ENCODE peak calls at places on chromosomes 3 and 15, in five cellular contexts. K, J, Y, L and P are unnamed samples.

GRCh38 chr15:81789403-81789802 is 256.4 kb downstream of the MEX3B start:
- DNase-seq in L (no peak), K (no peak), J (no peak), Y (no peak), P (peak)

GRCh38 chr3:116226245-116226644 is 219.0 kb downstream of the LSAMP start:
- DNase-seq in J (no peak), Y (no peak), L (no peak), K (no peak), P (no peak)

GRCh38 chr3:10173926-10174435 is 9.3 kb downstream of the IRAK2 start:
- DNase-seq in L (peak), Y (peak), J (no peak), K (no peak), P (no peak)

GRCh38 chr3:177357352-177358084 is 160.2 kb upstream of the TBL1XR1 start:
- DNase-seq in L (no peak), Y (peak), K (no peak), J (no peak), P (no peak)

GRCh38 chr3:83453010-83453409 is 1505.8 kb upstream of the CADM2 start:
- DNase-seq in Y (no peak), K (no peak), J (no peak), L (no peak), P (no peak)

GRCh38 chr3:11820540-11821041 is 26.1 kb downstream of the TAMM41 start:
- DNase-seq in K (peak), J (no peak), Y (no peak), L (no peak), P (no peak)

GRCh38 chr3:151439652-151440125 is 21.2 kb downstream of the IGSF10 start:
- DNase-seq in J (peak), L (no peak), K (peak), Y (peak), P (no peak)

GRCh38 chr3:39125837-39126500 is 18.5 kb downstream of the TTC21A start:
- DNase-seq in L (no peak), Y (peak), K (no peak), J (no peak), P (no peak)

GRCh38 chr15:67097893-67098740 is 32.7 kb downstream of the SMAD3 start:
- DNase-seq in Y (peak), J (peak), L (no peak), K (no peak), P (no peak)

GRCh38 chr3:179732661-179733348 is 80.0 kb downstream of the USP13 start:
- DNase-seq in J (no peak), Y (no peak), K (no peak), L (peak), P (no peak)

GRCh38 chr3:129783470-129783869 is 110.0 kb downstream of the TMCC1 start:
- DNase-seq in K (no peak), J (no peak), L (no peak), Y (no peak), P (no peak)

GRCh38 chr3:24490151-24490550 is 4.5 kb downstream of the THRB start:
- DNase-seq in Y (no peak), J (no peak), K (no peak), L (no peak), P (no peak)

GRCh38 chr3:58366699-58367098 is 34.0 kb downstream of the PXK start:
- DNase-seq in L (no peak), K (no peak), Y (peak), J (no peak), P (no peak)

GRCh38 chr15:57251941-57252340 is 124.4 kb upstream of the CGNL1 start:
- DNase-seq in L (no peak), K (no peak), Y (peak), J (no peak), P (no peak)

GRCh38 chr3:12371525-12372140 is 82.8 kb downstream of the PPARG start:
- DNase-seq in J (no peak), L (no peak), K (no peak), Y (peak), P (no peak)

GRCh38 chr3:62873672-62874397 is 1.4 kb downstream of the CADPS start:
- DNase-seq in Y (no peak), L (no peak), J (peak), K (peak), P (no peak)

GRCh38 chr3:56796202-56796601 is 5.5 kb downstream of the ARHGEF3 start:
- DNase-seq in Y (peak), K (no peak), L (no peak), J (no peak), P (no peak)

GRCh38 chr3:17431477-17432045 is 310.9 kb downstream of the TBC1D5 start:
- DNase-seq in Y (peak), J (no peak), K (no peak), L (no peak), P (no peak)

GRCh38 chr15:67259806-67260205 is 5.2 kb downstream of the IQCH start:
- DNase-seq in J (no peak), K (no peak), L (no peak), Y (no peak), P (no peak)

GRCh38 chr3:143384076-143384475 is 264.5 kb downstream of the CHST2 start:
- DNase-seq in J (peak), Y (no peak), L (no peak), K (no peak), P (no peak)

GRCh38 chr3:194330160-194330559 is 21.0 kb downstream of the CPN2 start:
- DNase-seq in Y (no peak), K (no peak), L (no peak), J (no peak), P (no peak)

GRCh38 chr3:179299999-179300613 is 22.7 kb upstream of the ZNF639 start:
- DNase-seq in L (no peak), K (no peak), J (no peak), Y (no peak), P (no peak)

GRCh38 chr3:70606018-70606417 is 293.6 kb upstream of the MDFIC2 start:
- DNase-seq in K (no peak), Y (no peak), L (no peak), J (no peak), P (no peak)

GRCh38 chr3:114741066-114741465 is 406.0 kb downstream of the ZBTB20 start:
- DNase-seq in J (no peak), L (no peak), K (no peak), Y (no peak), P (no peak)

GRCh38 chr3:11154036-11154952 is at the start of gene HRH1:
- DNase-seq in L (no peak), K (no peak), Y (peak), J (no peak), P (no peak)

GRCh38 chr3:33186524-33187367 is 31.9 kb downstream of the SUSD5 start:
- DNase-seq in K (no peak), L (no peak), Y (no peak), J (no peak), P (peak)

GRCh38 chr3:129936757-129937156 is 37.8 kb upstream of the TRH start:
- DNase-seq in Y (peak), L (no peak), J (peak), K (no peak), P (no peak)

GRCh38 chr15:74334127-74334526 is 33.3 kb downstream of the CYP11A1 start:
- DNase-seq in Y (no peak), J (no peak), K (no peak), L (no peak), P (no peak)

GRCh38 chr3:74624301-74624700 is 9.8 kb upstream of the CNTN3 start:
- DNase-seq in J (no peak), Y (peak), K (no peak), L (no peak), P (no peak)

DNA sequence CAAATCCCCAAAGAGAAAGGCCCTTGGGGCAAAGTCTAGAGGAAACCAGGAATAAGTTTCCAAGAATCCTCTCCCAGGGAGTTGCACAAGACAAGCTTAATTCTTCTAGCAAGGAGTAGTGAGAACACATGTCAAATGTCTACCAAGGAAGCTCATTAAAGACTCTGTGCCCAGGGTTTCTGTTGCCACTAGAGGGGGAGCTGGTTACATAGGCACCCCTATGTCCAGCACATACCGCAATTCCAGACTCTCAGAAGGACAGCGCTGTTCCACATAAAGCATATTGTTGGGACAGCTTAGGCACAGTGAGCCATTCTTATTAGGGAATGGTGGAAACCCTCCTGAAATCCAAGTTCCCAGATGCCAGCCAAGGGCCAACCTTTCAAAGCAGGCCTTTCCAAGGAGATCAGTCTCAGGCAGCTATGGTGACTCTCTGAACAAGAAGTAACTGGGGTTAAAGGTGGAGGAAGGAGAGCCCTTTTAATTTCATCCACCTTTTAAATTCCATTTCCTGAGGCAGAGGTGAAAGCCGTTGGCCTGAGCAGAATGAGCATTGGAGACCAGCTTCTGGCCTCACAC is 194.1 kb downstream of the UACA start:
- DNase-seq in L (no peak), K (no peak), J (no peak), Y (peak), P (no peak)
- TF ChIP-seq CTCF in L (peak), K (no peak), J (peak), Y (peak), P (peak)

GRCh38 chr15:87716422-87716821 is 540.1 kb downstream of the NTRK3 start:
- DNase-seq in Y (no peak), K (no peak), J (no peak), L (no peak), P (no peak)
- TF ChIP-seq CTCF in Y (no peak), K (no peak), J (no peak), L (no peak), P (no peak)

DNA sequence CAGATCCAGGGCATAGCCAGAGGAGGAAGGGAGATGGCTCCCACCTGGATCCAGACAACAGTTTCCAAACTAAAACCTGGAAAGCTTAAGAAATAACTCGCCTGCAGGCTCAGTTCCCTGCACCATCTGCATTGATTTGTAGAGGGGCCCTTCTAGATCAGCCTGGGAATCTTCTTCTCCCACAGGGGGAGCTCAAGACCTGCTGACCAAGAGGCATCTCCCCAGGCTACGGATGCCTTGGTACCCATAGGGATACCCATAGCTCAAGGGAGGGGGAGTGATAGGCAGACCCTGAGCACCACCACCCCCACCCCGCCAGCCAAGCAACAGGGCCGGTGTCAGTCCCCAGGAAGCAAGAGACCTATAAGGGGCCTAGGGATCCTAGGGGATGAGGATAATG is 28.0 kb upstream of the DCLK3 start:
- DNase-seq in J (peak), L (no peak), K (peak), Y (peak), P (no peak)
- TF ChIP-seq CTCF in J (peak), L (peak), K (peak), Y (peak), P (peak)

GRCh38 chr15:73050561-73051297 is 1.5 kb upstream of the NEO1 start:
- DNase-seq in K (no peak), Y (no peak), L (no peak), J (no peak), P (no peak)
- TF ChIP-seq CTCF in K (no peak), Y (no peak), L (no peak), J (no peak), P (no peak)

GRCh38 chr15:58433597-58434333 is 2.0 kb downstream of the LIPC start:
- DNase-seq in L (no peak), J (no peak), Y (peak), K (no peak), P (no peak)
- TF ChIP-seq CTCF in L (no peak), J (no peak), Y (no peak), K (no peak), P (no peak)